ENCODE peak calls at places on chromosomes 12 and 14, in five cellular contexts. U, F, H, C and B are unnamed samples.

GRCh38 chr12:14892726-14893442 is 7.2 kb upstream of the MGP start:
- DNase-seq in C (peak), F (no peak), U (no peak), H (no peak), B (no peak)

GRCh38 chr12:86148071-86148470 is 108.1 kb downstream of the MGAT4C start:
- DNase-seq in U (no peak), H (no peak), F (no peak), C (no peak), B (no peak)

GRCh38 chr14:75259510-75259855 is 19.1 kb upstream of the FOS start:
- DNase-seq in F (no peak), H (no peak), C (peak), U (no peak), B (no peak)

GRCh38 chr12:82931349-82932116 is 244.8 kb downstream of the TMTC2 start:
- DNase-seq in C (peak), U (no peak), F (no peak), H (no peak), B (no peak)

GRCh38 chr12:71746983-71747611 is 7.6 kb upstream of the RAB21 start:
- DNase-seq in H (peak), U (peak), C (peak), F (peak), B (peak)

GRCh38 chr12:12319501-12320322 is 30.3 kb downstream of the MANSC1 start:
- DNase-seq in F (no peak), C (no peak), H (no peak), U (no peak), B (no peak)

GRCh38 chr12:75837700-75838099 is 193.9 kb downstream of the PHLDA1 start:
- DNase-seq in U (no peak), F (no peak), C (no peak), H (no peak), B (no peak)

GRCh38 chr14:77799863-77800730 is at the start of gene ADCK1:
- DNase-seq in C (peak), F (peak), H (peak), U (peak), B (peak)

GRCh38 chr14:22971152-22971551 is 11.2 kb downstream of the AJUBA start:
- DNase-seq in C (no peak), F (no peak), H (no peak), U (no peak), B (no peak)

GRCh38 chr14:38442208-38442607 is 186.3 kb upstream of the CLEC14A start:
- DNase-seq in C (peak), H (no peak), F (no peak), U (no peak), B (no peak)

GRCh38 chr14:76923422-76924362 is 97.5 kb downstream of the LRRC74A start:
- DNase-seq in F (no peak), C (no peak), H (no peak), U (no peak), B (no peak)

GRCh38 chr12:20369164-20370000 is 1.0 kb downstream of the PDE3A start:
- DNase-seq in H (peak), F (no peak), C (peak), U (no peak), B (no peak)

GRCh38 chr12:121828306-121828705 is 24.5 kb downstream of the SETD1B start:
- DNase-seq in F (no peak), U (no peak), C (no peak), H (no peak), B (no peak)

GRCh38 chr12:67647251-67647546 is 1.3 kb upstream of the DYRK2 start:
- DNase-seq in U (no peak), F (no peak), H (no peak), C (no peak), B (no peak)

GRCh38 chr12:82019533-82019932 is 260.4 kb upstream of the PPFIA2 start:
- DNase-seq in U (no peak), F (no peak), H (no peak), C (no peak), B (no peak)

GRCh38 chr14:60862283-60862682 is 118.6 kb downstream of the TRMT5 start:
- DNase-seq in H (no peak), F (no peak), U (no peak), C (peak), B (no peak)

GRCh38 chr14:69980457-69981414 is 101.5 kb downstream of the SMOC1 start:
- DNase-seq in U (no peak), H (no peak), F (peak), C (no peak), B (no peak)

GRCh38 chr12:6946920-6947374 is 3.1 kb downstream of the C12orf57 start:
- DNase-seq in C (no peak), F (no peak), U (no peak), H (no peak), B (no peak)

GRCh38 chr12:113186033-113186365 is 478 bp downstream of the RITA1 start:
- DNase-seq in C (peak), H (no peak), F (no peak), U (no peak), B (no peak)

GRCh38 chr14:92797935-92798653 is 4.0 kb downstream of the GOLGA5 start:
- DNase-seq in F (no peak), H (no peak), C (no peak), U (no peak), B (no peak)

GRCh38 chr12:4273651-4274395 is at the start of gene CCND2:
- DNase-seq in H (peak), U (peak), C (peak), F (no peak), B (peak)

GRCh38 chr12:104105461-104105860 is 32.5 kb downstream of the NFYB start:
- DNase-seq in C (peak), H (no peak), F (no peak), U (no peak), B (no peak)

GRCh38 chr12:6773662-6774351 is 1.5 kb downstream of the LAG3 start:
- DNase-seq in H (no peak), U (peak), C (no peak), F (no peak), B (no peak)

GRCh38 chr14:74655597-74656389 is 43.8 kb upstream of the LTBP2 start:
- DNase-seq in H (no peak), F (no peak), C (peak), U (no peak), B (no peak)

GRCh38 chr12:96044017-96044985 is 8.9 kb upstream of the LTA4H start:
- DNase-seq in C (peak), F (no peak), H (no peak), U (no peak), B (no peak)

GRCh38 chr14:58107947-58108552 is 44.0 kb downstream of the ARMH4 start:
- DNase-seq in H (no peak), F (peak), U (peak), C (peak), B (no peak)

GRCh38 chr12:99810718-99811593 is 163.4 kb downstream of the GARIN6 start:
- DNase-seq in U (no peak), C (peak), F (no peak), H (no peak), B (no peak)

GRCh38 chr12:13101854-13102375 is 1.6 kb downstream of the GSG1 start:
- DNase-seq in C (peak), H (no peak), U (no peak), F (no peak), B (no peak)

GRCh38 chr14:92800012-92800411 is 5.9 kb downstream of the GOLGA5 start:
- DNase-seq in C (no peak), U (no peak), F (no peak), H (no peak), B (no peak)

GRCh38 chr14:53851394-53852056 is 105.1 kb downstream of the BMP4 start:
- DNase-seq in U (no peak), H (no peak), C (peak), F (no peak), B (no peak)

GRCh38 chr12:55816876-55817351 is 610 bp downstream of the SARNP start:
- DNase-seq in F (no peak), C (peak), U (no peak), H (peak), B (no peak)

GRCh38 chr14:81211844-81212243 is 8.9 kb downstream of the GTF2A1 start:
- DNase-seq in U (no peak), F (no peak), H (no peak), C (no peak), B (no peak)

GRCh38 chr14:65045691-65046090 is 56.6 kb downstream of the MAX start:
- DNase-seq in F (no peak), C (no peak), H (no peak), U (no peak), B (no peak)

GRCh38 chr12:58190624-58191023 is 249.3 kb downstream of the ATP23 start:
- DNase-seq in F (no peak), C (no peak), H (no peak), U (no peak), B (no peak)

GRCh38 chr14:45247427-45247826 is 5.6 kb downstream of the MIS18BP1 start:
- DNase-seq in H (no peak), U (no peak), C (no peak), F (no peak), B (no peak)

GRCh38 chr12:39236994-39237393 is 205.9 kb downstream of the KIF21A start:
- DNase-seq in H (no peak), U (no peak), F (no peak), C (peak), B (no peak)

GRCh38 chr14:58296731-58297130 is 1.6 kb upstream of the ARID4A start:
- DNase-seq in C (peak), H (no peak), U (no peak), F (no peak), B (no peak)

GRCh38 chr14:62938774-62939173 is 106.5 kb downstream of the KCNH5 start:
- DNase-seq in F (no peak), H (no peak), C (no peak), U (no peak), B (no peak)

GRCh38 chr14:102437997-102438922 is 71.3 kb downstream of the ANKRD9 start:
- DNase-seq in U (peak), C (peak), H (peak), F (peak), B (peak)